ENCODE peak calls at places on chromosomes 16 and 17, in seven cellular contexts. One of them, this sample, is unnamed.
A peak's percentile ranks its signal among the peaks of the same experiment; 100 is the strongest.

GRCh38 chr17:30219833-30220232 is 15.7 kb downstream of the SLC6A4 start:
- DNase-seq in stimulated activated CD4-positive, alpha-beta T cell treated with anti-CD3 and anti-CD28 coated beads, Interleukin-2, amount 100 ng/mL, for 48 hours: no peak
- DNase-seq in activated CD4-positive, CD25-positive, alpha-beta regulatory T cell: no peak
- DNase-seq in stimulated activated CD8-positive, alpha-beta memory T cell treated with anti-CD3 and anti-CD28 coated beads, Interleukin-7, amount 100 ng/mL, for 1 hour: no peak
- DNase-seq in T-cell: no peak
- DNase-seq in GM13976: no peak
- DNase-seq in tibial artery: no peak
- DNase-seq in this sample: no peak

GRCh38 chr16:89442990-89443726 is 47.2 kb downstream of the ANKRD11 start:
- DNase-seq in GM13976: no peak
- DNase-seq in tibial artery: no peak
- DNase-seq in stimulated activated CD8-positive, alpha-beta memory T cell treated with anti-CD3 and anti-CD28 coated beads, Interleukin-7, amount 100 ng/mL, for 1 hour: no peak
- DNase-seq in stimulated activated CD4-positive, alpha-beta T cell treated with anti-CD3 and anti-CD28 coated beads, Interleukin-2, amount 100 ng/mL, for 48 hours: no peak
- DNase-seq in activated CD4-positive, CD25-positive, alpha-beta regulatory T cell: no peak
- DNase-seq in T-cell: no peak
- DNase-seq in this sample: no peak

GRCh38 chr17:54864070-54864469 is 36.6 kb upstream of the TOM1L1 start:
- DNase-seq in stimulated activated CD8-positive, alpha-beta memory T cell treated with anti-CD3 and anti-CD28 coated beads, Interleukin-7, amount 100 ng/mL, for 1 hour: no peak
- DNase-seq in activated CD4-positive, CD25-positive, alpha-beta regulatory T cell: no peak
- DNase-seq in stimulated activated CD4-positive, alpha-beta T cell treated with anti-CD3 and anti-CD28 coated beads, Interleukin-2, amount 100 ng/mL, for 48 hours: no peak
- DNase-seq in T-cell: no peak
- DNase-seq in GM13976: no peak
- DNase-seq in tibial artery: no peak
- DNase-seq in this sample: no peak

GRCh38 chr16:87086156-87086555 is 231.0 kb downstream of the C16orf95 start:
- DNase-seq in stimulated activated CD8-positive, alpha-beta memory T cell treated with anti-CD3 and anti-CD28 coated beads, Interleukin-7, amount 100 ng/mL, for 1 hour: no peak
- DNase-seq in T-cell: no peak
- DNase-seq in GM13976: no peak
- DNase-seq in activated CD4-positive, CD25-positive, alpha-beta regulatory T cell: no peak
- DNase-seq in stimulated activated CD4-positive, alpha-beta T cell treated with anti-CD3 and anti-CD28 coated beads, Interleukin-2, amount 100 ng/mL, for 48 hours: no peak
- DNase-seq in tibial artery: no peak
- DNase-seq in this sample: no peak

GRCh38 chr16:72621651-72622050 is 426.3 kb downstream of the ZFHX3 start:
- DNase-seq in activated CD4-positive, CD25-positive, alpha-beta regulatory T cell: no peak
- DNase-seq in T-cell: no peak
- DNase-seq in tibial artery: no peak
- DNase-seq in stimulated activated CD8-positive, alpha-beta memory T cell treated with anti-CD3 and anti-CD28 coated beads, Interleukin-7, amount 100 ng/mL, for 1 hour: no peak
- DNase-seq in stimulated activated CD4-positive, alpha-beta T cell treated with anti-CD3 and anti-CD28 coated beads, Interleukin-2, amount 100 ng/mL, for 48 hours: no peak
- DNase-seq in GM13976: no peak
- DNase-seq in this sample: no peak

GRCh38 chr16:15141586-15141985 is 47.5 kb upstream of the RRN3 start:
- DNase-seq in T-cell: no peak
- DNase-seq in GM13976: no peak
- DNase-seq in stimulated activated CD4-positive, alpha-beta T cell treated with anti-CD3 and anti-CD28 coated beads, Interleukin-2, amount 100 ng/mL, for 48 hours: no peak
- DNase-seq in activated CD4-positive, CD25-positive, alpha-beta regulatory T cell: no peak
- DNase-seq in tibial artery: peak; percentile 60
- DNase-seq in stimulated activated CD8-positive, alpha-beta memory T cell treated with anti-CD3 and anti-CD28 coated beads, Interleukin-7, amount 100 ng/mL, for 1 hour: no peak
- DNase-seq in this sample: no peak

GRCh38 chr16:81551141-81551808 is 106.7 kb downstream of the CMIP start:
- DNase-seq in stimulated activated CD8-positive, alpha-beta memory T cell treated with anti-CD3 and anti-CD28 coated beads, Interleukin-7, amount 100 ng/mL, for 1 hour: no peak
- DNase-seq in tibial artery: no peak
- DNase-seq in activated CD4-positive, CD25-positive, alpha-beta regulatory T cell: no peak
- DNase-seq in stimulated activated CD4-positive, alpha-beta T cell treated with anti-CD3 and anti-CD28 coated beads, Interleukin-2, amount 100 ng/mL, for 48 hours: no peak
- DNase-seq in GM13976: peak; percentile 73
- DNase-seq in T-cell: no peak
- DNase-seq in this sample: peak; percentile 20

GRCh38 chr16:22797551-22797950 is 16.4 kb upstream of the HS3ST2 start:
- DNase-seq in activated CD4-positive, CD25-positive, alpha-beta regulatory T cell: no peak
- DNase-seq in stimulated activated CD4-positive, alpha-beta T cell treated with anti-CD3 and anti-CD28 coated beads, Interleukin-2, amount 100 ng/mL, for 48 hours: no peak
- DNase-seq in T-cell: no peak
- DNase-seq in tibial artery: no peak
- DNase-seq in GM13976: no peak
- DNase-seq in stimulated activated CD8-positive, alpha-beta memory T cell treated with anti-CD3 and anti-CD28 coated beads, Interleukin-7, amount 100 ng/mL, for 1 hour: no peak
- DNase-seq in this sample: no peak

GRCh38 chr17:39791296-39791992 is 53.7 kb downstream of the GRB7 start:
- DNase-seq in GM13976: no peak
- DNase-seq in stimulated activated CD8-positive, alpha-beta memory T cell treated with anti-CD3 and anti-CD28 coated beads, Interleukin-7, amount 100 ng/mL, for 1 hour: no peak
- DNase-seq in T-cell: no peak
- DNase-seq in activated CD4-positive, CD25-positive, alpha-beta regulatory T cell: no peak
- DNase-seq in stimulated activated CD4-positive, alpha-beta T cell treated with anti-CD3 and anti-CD28 coated beads, Interleukin-2, amount 100 ng/mL, for 48 hours: no peak
- DNase-seq in tibial artery: no peak
- DNase-seq in this sample: peak; percentile 50

GRCh38 chr16:53091508-53092211 is 36.9 kb downstream of the CHD9 start:
- DNase-seq in T-cell: no peak
- DNase-seq in tibial artery: peak; percentile 74
- DNase-seq in GM13976: peak; percentile 56
- DNase-seq in stimulated activated CD4-positive, alpha-beta T cell treated with anti-CD3 and anti-CD28 coated beads, Interleukin-2, amount 100 ng/mL, for 48 hours: no peak
- DNase-seq in activated CD4-positive, CD25-positive, alpha-beta regulatory T cell: no peak
- DNase-seq in stimulated activated CD8-positive, alpha-beta memory T cell treated with anti-CD3 and anti-CD28 coated beads, Interleukin-7, amount 100 ng/mL, for 1 hour: no peak
- DNase-seq in this sample: peak; percentile 16

GRCh38 chr17:82400830-82401229 is 17.3 kb upstream of the HEXD start:
- DNase-seq in stimulated activated CD8-positive, alpha-beta memory T cell treated with anti-CD3 and anti-CD28 coated beads, Interleukin-7, amount 100 ng/mL, for 1 hour: peak; percentile 12
- DNase-seq in activated CD4-positive, CD25-positive, alpha-beta regulatory T cell: no peak
- DNase-seq in T-cell: peak; percentile 24
- DNase-seq in stimulated activated CD4-positive, alpha-beta T cell treated with anti-CD3 and anti-CD28 coated beads, Interleukin-2, amount 100 ng/mL, for 48 hours: peak; percentile 20
- DNase-seq in tibial artery: no peak
- DNase-seq in GM13976: peak; percentile 90
- DNase-seq in this sample: peak; percentile 69

GRCh38 chr16:48113471-48113870 is 42.3 kb downstream of the ABCC12 start:
- DNase-seq in activated CD4-positive, CD25-positive, alpha-beta regulatory T cell: no peak
- DNase-seq in stimulated activated CD8-positive, alpha-beta memory T cell treated with anti-CD3 and anti-CD28 coated beads, Interleukin-7, amount 100 ng/mL, for 1 hour: no peak
- DNase-seq in GM13976: no peak
- DNase-seq in T-cell: no peak
- DNase-seq in tibial artery: no peak
- DNase-seq in stimulated activated CD4-positive, alpha-beta T cell treated with anti-CD3 and anti-CD28 coated beads, Interleukin-2, amount 100 ng/mL, for 48 hours: no peak
- DNase-seq in this sample: no peak

GRCh38 chr16:12317121-12317810 is 340.7 kb downstream of the SNX29 start:
- DNase-seq in GM13976: no peak
- DNase-seq in tibial artery: no peak
- DNase-seq in stimulated activated CD4-positive, alpha-beta T cell treated with anti-CD3 and anti-CD28 coated beads, Interleukin-2, amount 100 ng/mL, for 48 hours: no peak
- DNase-seq in stimulated activated CD8-positive, alpha-beta memory T cell treated with anti-CD3 and anti-CD28 coated beads, Interleukin-7, amount 100 ng/mL, for 1 hour: no peak
- DNase-seq in activated CD4-positive, CD25-positive, alpha-beta regulatory T cell: no peak
- DNase-seq in T-cell: no peak
- DNase-seq in this sample: no peak

GRCh38 chr16:3938843-3939624 is 58.5 kb upstream of the CREBBP start:
- DNase-seq in stimulated activated CD4-positive, alpha-beta T cell treated with anti-CD3 and anti-CD28 coated beads, Interleukin-2, amount 100 ng/mL, for 48 hours: peak; percentile 69
- DNase-seq in T-cell: peak; percentile 35
- DNase-seq in activated CD4-positive, CD25-positive, alpha-beta regulatory T cell: peak; percentile 44
- DNase-seq in stimulated activated CD8-positive, alpha-beta memory T cell treated with anti-CD3 and anti-CD28 coated beads, Interleukin-7, amount 100 ng/mL, for 1 hour: peak; percentile 58
- DNase-seq in GM13976: peak; percentile 89
- DNase-seq in tibial artery: peak; percentile 70
- DNase-seq in this sample: peak; percentile 79

GRCh38 chr16:13350000-13350399 is 448.6 kb downstream of the SHISA9 start:
- DNase-seq in stimulated activated CD8-positive, alpha-beta memory T cell treated with anti-CD3 and anti-CD28 coated beads, Interleukin-7, amount 100 ng/mL, for 1 hour: no peak
- DNase-seq in stimulated activated CD4-positive, alpha-beta T cell treated with anti-CD3 and anti-CD28 coated beads, Interleukin-2, amount 100 ng/mL, for 48 hours: no peak
- DNase-seq in T-cell: no peak
- DNase-seq in tibial artery: no peak
- DNase-seq in activated CD4-positive, CD25-positive, alpha-beta regulatory T cell: no peak
- DNase-seq in GM13976: no peak
- DNase-seq in this sample: no peak

GRCh38 chr17:14427914-14428639 is 127.2 kb downstream of the HS3ST3B1 start:
- DNase-seq in T-cell: peak; percentile 58
- DNase-seq in tibial artery: no peak
- DNase-seq in GM13976: no peak
- DNase-seq in stimulated activated CD8-positive, alpha-beta memory T cell treated with anti-CD3 and anti-CD28 coated beads, Interleukin-7, amount 100 ng/mL, for 1 hour: peak; percentile 29
- DNase-seq in activated CD4-positive, CD25-positive, alpha-beta regulatory T cell: no peak
- DNase-seq in stimulated activated CD4-positive, alpha-beta T cell treated with anti-CD3 and anti-CD28 coated beads, Interleukin-2, amount 100 ng/mL, for 48 hours: peak; percentile 22
- DNase-seq in this sample: peak; percentile 52

GRCh38 chr17:9658593-9659211 is 13.4 kb downstream of the USP43 start:
- DNase-seq in stimulated activated CD4-positive, alpha-beta T cell treated with anti-CD3 and anti-CD28 coated beads, Interleukin-2, amount 100 ng/mL, for 48 hours: no peak
- DNase-seq in GM13976: no peak
- DNase-seq in stimulated activated CD8-positive, alpha-beta memory T cell treated with anti-CD3 and anti-CD28 coated beads, Interleukin-7, amount 100 ng/mL, for 1 hour: no peak
- DNase-seq in T-cell: no peak
- DNase-seq in activated CD4-positive, CD25-positive, alpha-beta regulatory T cell: no peak
- DNase-seq in tibial artery: no peak
- DNase-seq in this sample: no peak

GRCh38 chr17:8160224-8160577 is 2.5 kb downstream of the VAMP2 start:
- DNase-seq in activated CD4-positive, CD25-positive, alpha-beta regulatory T cell: no peak
- DNase-seq in GM13976: no peak
- DNase-seq in T-cell: no peak
- DNase-seq in tibial artery: no peak
- DNase-seq in stimulated activated CD4-positive, alpha-beta T cell treated with anti-CD3 and anti-CD28 coated beads, Interleukin-2, amount 100 ng/mL, for 48 hours: no peak
- DNase-seq in stimulated activated CD8-positive, alpha-beta memory T cell treated with anti-CD3 and anti-CD28 coated beads, Interleukin-7, amount 100 ng/mL, for 1 hour: no peak
- DNase-seq in this sample: no peak

GRCh38 chr16:3038896-3039295 is 2.2 kb upstream of the BICDL2 start:
- DNase-seq in T-cell: no peak
- DNase-seq in stimulated activated CD8-positive, alpha-beta memory T cell treated with anti-CD3 and anti-CD28 coated beads, Interleukin-7, amount 100 ng/mL, for 1 hour: no peak
- DNase-seq in stimulated activated CD4-positive, alpha-beta T cell treated with anti-CD3 and anti-CD28 coated beads, Interleukin-2, amount 100 ng/mL, for 48 hours: no peak
- DNase-seq in GM13976: peak; percentile 11
- DNase-seq in tibial artery: no peak
- DNase-seq in activated CD4-positive, CD25-positive, alpha-beta regulatory T cell: no peak
- DNase-seq in this sample: no peak

GRCh38 chr17:31310877-31311276 is 3.0 kb downstream of the EVI2B start:
- DNase-seq in T-cell: no peak
- DNase-seq in GM13976: no peak
- DNase-seq in tibial artery: no peak
- DNase-seq in stimulated activated CD4-positive, alpha-beta T cell treated with anti-CD3 and anti-CD28 coated beads, Interleukin-2, amount 100 ng/mL, for 48 hours: no peak
- DNase-seq in activated CD4-positive, CD25-positive, alpha-beta regulatory T cell: no peak
- DNase-seq in stimulated activated CD8-positive, alpha-beta memory T cell treated with anti-CD3 and anti-CD28 coated beads, Interleukin-7, amount 100 ng/mL, for 1 hour: no peak
- DNase-seq in this sample: no peak

GRCh38 chr16:19507882-19508281 is 14.0 kb downstream of the GDE1 start:
- DNase-seq in stimulated activated CD4-positive, alpha-beta T cell treated with anti-CD3 and anti-CD28 coated beads, Interleukin-2, amount 100 ng/mL, for 48 hours: no peak
- DNase-seq in stimulated activated CD8-positive, alpha-beta memory T cell treated with anti-CD3 and anti-CD28 coated beads, Interleukin-7, amount 100 ng/mL, for 1 hour: no peak
- DNase-seq in activated CD4-positive, CD25-positive, alpha-beta regulatory T cell: no peak
- DNase-seq in GM13976: no peak
- DNase-seq in tibial artery: no peak
- DNase-seq in T-cell: no peak
- DNase-seq in this sample: no peak

GRCh38 chr17:564526-564925 is 150.1 kb downstream of the VPS53 start:
- DNase-seq in stimulated activated CD4-positive, alpha-beta T cell treated with anti-CD3 and anti-CD28 coated beads, Interleukin-2, amount 100 ng/mL, for 48 hours: no peak
- DNase-seq in T-cell: no peak
- DNase-seq in activated CD4-positive, CD25-positive, alpha-beta regulatory T cell: no peak
- DNase-seq in tibial artery: no peak
- DNase-seq in GM13976: no peak
- DNase-seq in stimulated activated CD8-positive, alpha-beta memory T cell treated with anti-CD3 and anti-CD28 coated beads, Interleukin-7, amount 100 ng/mL, for 1 hour: no peak
- DNase-seq in this sample: no peak

GRCh38 chr16:69859105-69859969 is 91.8 kb upstream of the CLEC18A start:
- DNase-seq in T-cell: no peak
- DNase-seq in stimulated activated CD8-positive, alpha-beta memory T cell treated with anti-CD3 and anti-CD28 coated beads, Interleukin-7, amount 100 ng/mL, for 1 hour: peak; percentile 1
- DNase-seq in GM13976: peak; percentile 54
- DNase-seq in stimulated activated CD4-positive, alpha-beta T cell treated with anti-CD3 and anti-CD28 coated beads, Interleukin-2, amount 100 ng/mL, for 48 hours: no peak
- DNase-seq in activated CD4-positive, CD25-positive, alpha-beta regulatory T cell: no peak
- DNase-seq in tibial artery: no peak
- DNase-seq in this sample: peak; percentile 10

GRCh38 chr16:85754403-85754802 is 3.5 kb upstream of the C16orf74 start:
- DNase-seq in GM13976: no peak
- DNase-seq in stimulated activated CD4-positive, alpha-beta T cell treated with anti-CD3 and anti-CD28 coated beads, Interleukin-2, amount 100 ng/mL, for 48 hours: no peak
- DNase-seq in tibial artery: no peak
- DNase-seq in stimulated activated CD8-positive, alpha-beta memory T cell treated with anti-CD3 and anti-CD28 coated beads, Interleukin-7, amount 100 ng/mL, for 1 hour: no peak
- DNase-seq in activated CD4-positive, CD25-positive, alpha-beta regulatory T cell: no peak
- DNase-seq in T-cell: no peak
- DNase-seq in this sample: no peak

GRCh38 chr16:50635505-50636392 is 45.4 kb downstream of the SNX20 start:
- DNase-seq in T-cell: no peak
- DNase-seq in stimulated activated CD4-positive, alpha-beta T cell treated with anti-CD3 and anti-CD28 coated beads, Interleukin-2, amount 100 ng/mL, for 48 hours: peak; percentile 21
- DNase-seq in GM13976: no peak
- DNase-seq in stimulated activated CD8-positive, alpha-beta memory T cell treated with anti-CD3 and anti-CD28 coated beads, Interleukin-7, amount 100 ng/mL, for 1 hour: no peak
- DNase-seq in activated CD4-positive, CD25-positive, alpha-beta regulatory T cell: no peak
- DNase-seq in tibial artery: no peak
- DNase-seq in this sample: peak; percentile 27

GRCh38 chr16:51825740-51826139 is 674.7 kb upstream of the SALL1 start:
- DNase-seq in activated CD4-positive, CD25-positive, alpha-beta regulatory T cell: no peak
- DNase-seq in tibial artery: no peak
- DNase-seq in stimulated activated CD4-positive, alpha-beta T cell treated with anti-CD3 and anti-CD28 coated beads, Interleukin-2, amount 100 ng/mL, for 48 hours: no peak
- DNase-seq in GM13976: no peak
- DNase-seq in stimulated activated CD8-positive, alpha-beta memory T cell treated with anti-CD3 and anti-CD28 coated beads, Interleukin-7, amount 100 ng/mL, for 1 hour: no peak
- DNase-seq in T-cell: no peak
- DNase-seq in this sample: no peak

GRCh38 chr16:57649443-57649751 is 18.7 kb upstream of the ADGRG3 start:
- DNase-seq in T-cell: no peak
- DNase-seq in tibial artery: no peak
- DNase-seq in GM13976: no peak
- DNase-seq in activated CD4-positive, CD25-positive, alpha-beta regulatory T cell: no peak
- DNase-seq in stimulated activated CD8-positive, alpha-beta memory T cell treated with anti-CD3 and anti-CD28 coated beads, Interleukin-7, amount 100 ng/mL, for 1 hour: no peak
- DNase-seq in stimulated activated CD4-positive, alpha-beta T cell treated with anti-CD3 and anti-CD28 coated beads, Interleukin-2, amount 100 ng/mL, for 48 hours: no peak
- DNase-seq in this sample: no peak

GRCh38 chr17:74446551-74447500 is 14.9 kb downstream of the GPRC5C start:
- DNase-seq in activated CD4-positive, CD25-positive, alpha-beta regulatory T cell: no peak
- DNase-seq in T-cell: no peak
- DNase-seq in GM13976: peak; percentile 68
- DNase-seq in stimulated activated CD8-positive, alpha-beta memory T cell treated with anti-CD3 and anti-CD28 coated beads, Interleukin-7, amount 100 ng/mL, for 1 hour: no peak
- DNase-seq in tibial artery: peak; percentile 99
- DNase-seq in stimulated activated CD4-positive, alpha-beta T cell treated with anti-CD3 and anti-CD28 coated beads, Interleukin-2, amount 100 ng/mL, for 48 hours: peak; percentile 56
- DNase-seq in this sample: peak; percentile 57

GRCh38 chr16:50591209-50591608 is 43.0 kb downstream of the NKD1 start:
- DNase-seq in T-cell: no peak
- DNase-seq in activated CD4-positive, CD25-positive, alpha-beta regulatory T cell: no peak
- DNase-seq in tibial artery: no peak
- DNase-seq in GM13976: no peak
- DNase-seq in stimulated activated CD4-positive, alpha-beta T cell treated with anti-CD3 and anti-CD28 coated beads, Interleukin-2, amount 100 ng/mL, for 48 hours: no peak
- DNase-seq in stimulated activated CD8-positive, alpha-beta memory T cell treated with anti-CD3 and anti-CD28 coated beads, Interleukin-7, amount 100 ng/mL, for 1 hour: no peak
- DNase-seq in this sample: no peak

GRCh38 chr16:86755571-86756006 is 177.2 kb downstream of the FOXL1 start:
- DNase-seq in tibial artery: peak; percentile 66
- DNase-seq in stimulated activated CD8-positive, alpha-beta memory T cell treated with anti-CD3 and anti-CD28 coated beads, Interleukin-7, amount 100 ng/mL, for 1 hour: no peak
- DNase-seq in stimulated activated CD4-positive, alpha-beta T cell treated with anti-CD3 and anti-CD28 coated beads, Interleukin-2, amount 100 ng/mL, for 48 hours: no peak
- DNase-seq in GM13976: no peak
- DNase-seq in activated CD4-positive, CD25-positive, alpha-beta regulatory T cell: no peak
- DNase-seq in T-cell: no peak
- DNase-seq in this sample: no peak

GRCh38 chr16:20409398-20410152 is at the start of gene ACSM5:
- DNase-seq in stimulated activated CD4-positive, alpha-beta T cell treated with anti-CD3 and anti-CD28 coated beads, Interleukin-2, amount 100 ng/mL, for 48 hours: no peak
- DNase-seq in GM13976: peak; percentile 40
- DNase-seq in tibial artery: peak; percentile 80
- DNase-seq in T-cell: no peak
- DNase-seq in stimulated activated CD8-positive, alpha-beta memory T cell treated with anti-CD3 and anti-CD28 coated beads, Interleukin-7, amount 100 ng/mL, for 1 hour: no peak
- DNase-seq in activated CD4-positive, CD25-positive, alpha-beta regulatory T cell: no peak
- DNase-seq in this sample: no peak

This sample was measured in stimulated activated naive CD8-positive, alpha-beta T cell treated with anti-CD3 and anti-CD28 coated beads, Interleukin-15, Interleukin-2, amounts not matched to agents 100 U/mL and 50 U/mL, for 24 hours.